ENCODE peak calls at places on chromosomes 16 and 17, in nine cellular contexts. O is heart left ventricle, V is neural progenitor cell, U is fibroblast of pulmonary artery, T is nephron progenitor cell, H is foreskin fibroblast, A is cardiac muscle cell, P is BE2C, N is endodermal cell. B is an unnamed sample.

GRCh38 chr16:21656795-21657768 is 4.7 kb upstream of the IGSF6 start:
- DNase-seq in O (no peak), V (peak), U (peak), T (peak), H (peak), A (peak), P (peak), N (peak), B (no peak)

GRCh38 chr17:33192961-33193911 is 99.9 kb downstream of the ASIC2 start:
- DNase-seq in O (no peak), V (peak), U (no peak), T (no peak), H (no peak), A (peak), P (no peak), N (peak), B (no peak)

GRCh38 chr17:4782652-4783051 is 3.5 kb downstream of the VMO1 start:
- DNase-seq in O (no peak), V (no peak), U (no peak), T (no peak), H (no peak), A (no peak), P (no peak), N (peak), B (no peak)

GRCh38 chr17:77842148-77842905 is 116.2 kb upstream of the TNRC6C start:
- DNase-seq in O (no peak), V (no peak), U (peak), T (no peak), H (no peak), A (no peak), P (no peak), N (no peak), B (no peak)

GRCh38 chr17:58330544-58330996 is 2.0 kb upstream of the TSPOAP1 start:
- DNase-seq in O (no peak), V (no peak), U (no peak), T (no peak), H (no peak), A (no peak), P (no peak), N (no peak), B (no peak)

GRCh38 chr17:67891481-67892119 is 66.3 kb downstream of the BPTF start:
- DNase-seq in O (no peak), V (peak), U (peak), T (no peak), H (peak), A (peak), P (peak), N (no peak), B (no peak)

GRCh38 chr16:72311426-72311825 is 139.5 kb upstream of the PMFBP1 start:
- DNase-seq in O (no peak), V (no peak), U (no peak), T (no peak), H (no peak), A (no peak), P (no peak), N (no peak), B (no peak)

GRCh38 chr16:26598061-26598460 is 468.7 kb upstream of the C16orf82 start:
- DNase-seq in O (no peak), V (no peak), U (no peak), T (no peak), H (no peak), A (no peak), P (no peak), N (peak), B (no peak)

GRCh38 chr16:75208861-75209505 is 2.0 kb upstream of the CTRB2 start:
- DNase-seq in O (no peak), V (no peak), U (no peak), T (no peak), H (no peak), A (no peak), P (no peak), N (peak), B (no peak)

GRCh38 chr17:78369791-78370381 is 8.6 kb upstream of the PGS1 start:
- DNase-seq in O (no peak), V (no peak), U (no peak), T (no peak), H (no peak), A (peak), P (peak), N (peak), B (no peak)

GRCh38 chr17:27430882-27431491 is 25.3 kb upstream of the KSR1 start:
- DNase-seq in O (no peak), V (peak), U (peak), T (peak), H (peak), A (peak), P (peak), N (peak), B (no peak)

GRCh38 chr16:2027024-2028010 is 615 bp downstream of the NHERF2 start:
- DNase-seq in O (peak), V (peak), U (peak), T (no peak), H (no peak), A (no peak), P (no peak), N (no peak), B (peak)

GRCh38 chr17:82289822-82290541 is 16.5 kb upstream of the CSNK1D start:
- DNase-seq in O (no peak), V (no peak), U (no peak), T (no peak), H (no peak), A (peak), P (no peak), N (peak), B (no peak)

GRCh38 chr16:11326084-11326736 is 19.0 kb upstream of the RMI2 start:
- DNase-seq in O (no peak), V (no peak), U (no peak), T (no peak), H (no peak), A (no peak), P (no peak), N (peak), B (no peak)

GRCh38 chr16:4115209-4115940 is 867 bp downstream of the ADCY9 start:
- DNase-seq in O (peak), V (peak), U (peak), T (peak), H (peak), A (peak), P (peak), N (peak), B (peak)

GRCh38 chr16:86604436-86605220 is 26.3 kb downstream of the FOXL1 start:
- DNase-seq in O (no peak), V (no peak), U (no peak), T (no peak), H (no peak), A (no peak), P (no peak), N (no peak), B (no peak)

GRCh38 chr17:73430165-73430680 is 118.4 kb upstream of the CDC42EP4 start:
- DNase-seq in O (no peak), V (peak), U (no peak), T (no peak), H (no peak), A (no peak), P (no peak), N (no peak), B (no peak)

GRCh38 chr17:44348234-44348987 is 3.3 kb downstream of the GRN start:
- DNase-seq in O (peak), V (no peak), U (no peak), T (no peak), H (peak), A (no peak), P (no peak), N (no peak), B (no peak)

GRCh38 chr16:89375021-89375420 is 115.3 kb downstream of the ANKRD11 start:
- DNase-seq in O (no peak), V (peak), U (no peak), T (no peak), H (no peak), A (no peak), P (peak), N (no peak), B (no peak)

GRCh38 chr16:70162041-70162451 is 11.5 kb upstream of the CLEC18C start:
- DNase-seq in O (no peak), V (no peak), U (peak), T (no peak), H (peak), A (no peak), P (no peak), N (no peak), B (no peak)

GRCh38 chr17:18002171-18002570 is 29.5 kb downstream of the DRC3 start:
- DNase-seq in O (no peak), V (no peak), U (no peak), T (no peak), H (peak), A (no peak), P (no peak), N (no peak), B (no peak)

GRCh38 chr17:67474081-67474661 is 97.1 kb downstream of the PITPNC1 start:
- DNase-seq in O (peak), V (peak), U (peak), T (no peak), H (peak), A (no peak), P (no peak), N (peak), B (peak)

GRCh38 chr16:59719121-59719520 is 985.0 kb upstream of the GOT2 start:
- DNase-seq in O (no peak), V (no peak), U (no peak), T (no peak), H (no peak), A (no peak), P (no peak), N (no peak), B (no peak)

GRCh38 chr17:63929860-63930766 is 2.0 kb downstream of the CD79B start:
- DNase-seq in O (no peak), V (no peak), U (no peak), T (no peak), H (no peak), A (no peak), P (no peak), N (no peak), B (no peak)

GRCh38 chr16:55663770-55664677 is 8.2 kb downstream of the SLC6A2 start:
- DNase-seq in O (no peak), V (no peak), U (no peak), T (no peak), H (no peak), A (no peak), P (no peak), N (no peak), B (no peak)

GRCh38 chr16:54355251-54355650 is 68.7 kb upstream of the IRX3 start:
- DNase-seq in O (no peak), V (no peak), U (peak), T (no peak), H (peak), A (no peak), P (no peak), N (no peak), B (no peak)

GRCh38 chr17:49358638-49359247 is 3.3 kb downstream of the ZNF652 start:
- DNase-seq in O (no peak), V (no peak), U (no peak), T (no peak), H (no peak), A (peak), P (no peak), N (no peak), B (no peak)

GRCh38 chr17:16443390-16444257 is 28.3 kb downstream of the TRPV2 start:
- DNase-seq in O (no peak), V (no peak), U (no peak), T (no peak), H (no peak), A (no peak), P (no peak), N (peak), B (no peak)

GRCh38 chr17:3788200-3788599 is 12.8 kb downstream of the ITGAE start:
- DNase-seq in O (no peak), V (no peak), U (no peak), T (no peak), H (no peak), A (no peak), P (no peak), N (no peak), B (no peak)

GRCh38 chr17:20908373-20909273 is 134.2 kb downstream of the USP22 start:
- DNase-seq in O (peak), V (peak), U (peak), T (peak), H (peak), A (peak), P (peak), N (peak), B (peak)

GRCh38 chr17:12605222-12605621 is 60.5 kb upstream of the MYOCD start:
- DNase-seq in O (no peak), V (no peak), U (peak), T (no peak), H (peak), A (no peak), P (no peak), N (no peak), B (no peak)

GRCh38 chr17:45138911-45139532 is 3.5 kb downstream of the ACBD4 start:
- DNase-seq in O (peak), V (peak), U (no peak), T (peak), H (no peak), A (no peak), P (no peak), N (peak), B (no peak)

DNA sequence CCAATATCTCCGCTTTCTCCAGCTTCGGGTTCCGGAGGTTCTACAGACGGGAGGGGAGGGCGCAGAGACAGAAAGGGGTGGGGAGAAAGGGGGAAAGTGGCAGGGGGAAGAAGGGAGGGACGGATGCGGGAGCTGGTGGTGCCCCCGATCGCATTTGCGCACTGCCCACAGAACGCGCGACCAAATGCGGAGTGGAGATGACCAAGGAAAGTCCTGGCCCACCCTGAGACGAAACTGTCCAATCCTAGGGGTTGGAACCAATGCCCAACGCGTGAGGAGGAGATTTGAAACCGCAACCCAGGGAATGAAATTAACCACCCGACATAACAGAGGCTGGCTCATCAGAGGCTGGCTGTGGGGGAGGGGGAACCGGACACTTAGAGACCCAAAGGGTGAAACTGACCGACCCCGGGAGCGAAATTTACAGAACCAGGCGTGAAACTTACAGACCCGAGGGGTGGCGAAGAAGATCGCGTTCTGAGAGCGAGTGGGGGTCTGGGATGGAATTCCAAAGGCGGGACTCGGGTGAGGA is 1.4 kb downstream of the HES7 start:
- DNase-seq in O (no peak), V (peak), U (no peak), T (peak), H (peak), A (peak), P (no peak), N (peak), B (peak)
- TF ChIP-seq CTCF in O (no peak), V (no peak), U (no peak), T (no peak), H (no peak), A (no peak), P (no peak), N (no peak), B (no peak)

GRCh38 chr17:39665642-39666221 is 583 bp downstream of the TCAP start:
- DNase-seq in O (no peak), V (peak), U (no peak), T (no peak), H (no peak), A (no peak), P (peak), N (peak), B (no peak)
- TF ChIP-seq CTCF in O (no peak), V (peak), U (no peak), T (no peak), H (no peak), A (no peak), P (peak), N (peak), B (no peak)

GRCh38 chr17:41690497-41690896 is 1.8 kb downstream of the EIF1 start:
- DNase-seq in O (no peak), V (no peak), U (no peak), T (no peak), H (no peak), A (no peak), P (no peak), N (peak), B (no peak)

GRCh38 chr17:41687828-41688640 is 651 bp upstream of the EIF1 start:
- DNase-seq in O (peak), V (no peak), U (peak), T (no peak), H (no peak), A (peak), P (peak), N (peak), B (peak)

GRCh38 chr17:41691031-41691777 is 2.5 kb downstream of the EIF1 start:
- DNase-seq in O (no peak), V (no peak), U (peak), T (no peak), H (no peak), A (no peak), P (no peak), N (peak), B (no peak)

GRCh38 chr17:41688641-41689496 is at the start of gene EIF1:
- DNase-seq in O (peak), V (peak), U (peak), T (peak), H (peak), A (peak), P (peak), N (peak), B (peak)

DNA sequence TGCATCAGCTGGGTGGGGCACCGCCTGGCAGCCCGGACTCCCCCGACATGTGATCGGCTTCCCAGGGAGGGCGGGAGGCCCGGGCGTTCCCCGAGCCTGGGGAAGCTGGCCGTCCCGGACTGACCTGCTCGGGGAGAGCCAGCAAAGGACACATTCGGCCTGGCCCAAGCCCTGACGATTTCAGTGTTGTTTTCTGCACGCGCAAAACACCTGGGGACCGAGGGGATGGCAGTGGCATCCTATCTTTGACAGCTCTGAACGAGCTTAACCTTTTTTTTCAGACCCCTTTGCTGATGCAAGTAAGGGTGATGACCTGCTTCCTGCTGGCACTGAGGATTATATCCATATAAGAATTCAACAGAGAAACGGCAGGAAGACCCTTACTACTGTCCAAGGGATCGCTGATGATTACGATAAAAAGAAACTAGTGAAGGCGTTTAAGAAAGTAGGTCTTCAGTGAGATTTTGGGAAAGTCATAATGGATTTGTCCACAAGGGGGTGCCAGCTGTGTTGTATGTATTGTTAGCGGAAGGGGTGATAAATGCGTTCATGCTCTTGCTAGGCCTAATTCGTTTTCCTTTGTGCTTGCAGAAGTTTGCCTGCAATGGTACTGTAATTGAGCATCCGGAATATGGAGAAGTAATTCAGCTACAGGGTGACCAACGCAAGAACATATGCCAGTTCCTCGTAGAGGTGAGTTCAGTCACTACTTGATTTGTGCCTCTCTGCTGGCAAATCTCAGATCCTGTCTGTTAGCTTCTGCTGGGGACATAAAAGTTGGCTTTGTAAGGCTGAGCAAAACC is 1.0 kb downstream of the EIF1 start:
- DNase-seq in O (no peak), V (peak), U (peak), T (peak), H (no peak), A (peak), P (peak), N (peak), B (no peak)
- TF ChIP-seq CTCF in O (peak), V (peak), U (peak), T (peak), H (peak), A (peak), P (peak), N (peak), B (peak)

GRCh38 chr16:84749815-84750214 is 50.0 kb downstream of the USP10 start:
- DNase-seq in O (no peak), V (no peak), U (no peak), T (no peak), H (no peak), A (no peak), P (no peak), N (no peak), B (no peak)

GRCh38 chr16:84749072-84749471 is 49.3 kb downstream of the USP10 start:
- DNase-seq in O (no peak), V (no peak), U (no peak), T (no peak), H (no peak), A (no peak), P (no peak), N (no peak), B (no peak)

GRCh38 chr16:84746231-84746630 is 46.4 kb downstream of the USP10 start:
- DNase-seq in O (no peak), V (no peak), U (no peak), T (no peak), H (no peak), A (no peak), P (no peak), N (no peak), B (no peak)

GRCh38 chr16:84742561-84743200 is 42.9 kb downstream of the USP10 start:
- DNase-seq in O (no peak), V (no peak), U (no peak), T (no peak), H (no peak), A (no peak), P (no peak), N (no peak), B (no peak)

GRCh38 chr16:84746875-84747274 is 47.1 kb downstream of the USP10 start:
- DNase-seq in O (no peak), V (no peak), U (no peak), T (no peak), H (no peak), A (no peak), P (no peak), N (no peak), B (no peak)
- TF ChIP-seq CTCF in O (no peak), V (peak), U (peak), T (peak), H (peak), A (peak), P (peak), N (peak), B (no peak)

DNA sequence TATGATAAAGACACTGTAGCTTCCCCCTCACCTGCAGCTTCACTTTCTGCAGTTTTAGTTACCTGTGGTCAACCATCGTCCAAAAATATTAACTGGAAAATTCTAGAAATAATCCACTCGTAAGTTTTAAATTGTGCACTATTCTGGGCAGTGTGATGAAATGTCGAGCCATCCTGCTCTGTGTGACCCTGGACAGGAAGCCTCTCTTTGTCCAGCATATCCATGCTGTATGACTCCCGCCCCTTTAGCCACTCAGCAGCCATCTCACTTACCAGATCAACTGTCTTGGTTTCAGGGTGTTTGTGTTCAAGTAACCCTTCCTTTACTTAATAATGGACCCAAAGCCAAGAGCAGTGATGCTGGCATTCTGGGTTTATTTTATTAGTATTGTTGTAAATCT is 56.1 kb downstream of the SIAH1 start:
- DNase-seq in O (no peak), V (no peak), U (no peak), T (no peak), H (no peak), A (no peak), P (no peak), N (no peak), B (no peak)
- TF ChIP-seq CTCF in O (no peak), V (no peak), U (no peak), T (no peak), H (no peak), A (no peak), P (no peak), N (no peak), B (no peak)

GRCh38 chr17:37147301-37147812 is 198.6 kb downstream of the AATF start:
- DNase-seq in O (no peak), V (no peak), U (peak), T (no peak), H (peak), A (no peak), P (no peak), N (no peak), B (no peak)
- TF ChIP-seq CTCF in O (no peak), V (no peak), U (no peak), T (no peak), H (no peak), A (no peak), P (no peak), N (no peak), B (no peak)

B was measured in ovary.